ENCODE peak calls at places on chromosomes 16 and 17, in six cellular contexts. J, X, V, A, E and U are unnamed samples.
A peak's percentile ranks its signal among the peaks of the same experiment; 100 is the strongest.

GRCh38 chr17:50916708-50917417 is 50.7 kb upstream of the TOB1 start:
- DNase-seq in X (no peak), V (no peak), E (no peak), A (no peak), J (no peak), U (no peak)

GRCh38 chr17:45050680-45051059 is 762 bp downstream of the DCAKD start:
- DNase-seq in X (peak; percentile 45), J (no peak), E (no peak), V (peak; percentile 28), A (peak; percentile 60), U (peak; percentile 48)

GRCh38 chr17:78588258-78589030 is 11.2 kb upstream of the DNAH17 start:
- DNase-seq in J (no peak), V (no peak), X (no peak), E (no peak), A (peak; percentile 54), U (no peak)

GRCh38 chr17:29867643-29868181 is 62.3 kb downstream of the SSH2 start:
- DNase-seq in A (no peak), X (no peak), J (no peak), E (no peak), V (no peak), U (no peak)

GRCh38 chr17:82006468-82007227 is 16.0 kb downstream of the CENPX start:
- DNase-seq in X (no peak), A (no peak), E (no peak), V (peak; percentile 82), J (no peak), U (no peak)

GRCh38 chr17:72538921-72539352 is 418.1 kb downstream of the SOX9 start:
- DNase-seq in A (no peak), E (no peak), J (no peak), X (no peak), V (no peak), U (no peak)

GRCh38 chr16:27748868-27749546 is 199.1 kb downstream of the KATNIP start:
- DNase-seq in A (peak; percentile 25), E (peak; percentile 1), V (peak; percentile 84), J (peak; percentile 67), X (peak; percentile 51), U (peak; percentile 85)

GRCh38 chr16:83581082-83581481 is 226.7 kb upstream of the HSBP1 start:
- DNase-seq in J (no peak), A (no peak), E (no peak), X (no peak), V (peak; percentile 46), U (no peak)

GRCh38 chr16:55470533-55471371 is 8.2 kb upstream of the MMP2 start:
- DNase-seq in E (no peak), A (no peak), X (no peak), V (no peak), J (no peak), U (no peak)

GRCh38 chr16:86357303-86357702 is 153.0 kb upstream of the FOXF1 start:
- DNase-seq in X (no peak), E (no peak), A (no peak), J (no peak), V (no peak), U (no peak)

GRCh38 chr17:4161560-4162221 is 18.7 kb downstream of the CYB5D2 start:
- DNase-seq in V (no peak), E (no peak), A (no peak), X (no peak), J (no peak), U (peak; percentile 30)

GRCh38 chr17:3594056-3594810 is 15.0 kb downstream of the TRPV1 start:
- DNase-seq in E (no peak), A (no peak), J (no peak), X (no peak), V (peak; percentile 84), U (no peak)

GRCh38 chr16:297832-298231 is 14.9 kb downstream of the PDIA2 start:
- DNase-seq in X (no peak), A (no peak), E (no peak), J (no peak), V (no peak), U (no peak)

GRCh38 chr16:71923941-71924690 is 28.8 kb downstream of the IST1 start:
- DNase-seq in J (no peak), A (no peak), X (no peak), E (no peak), V (no peak), U (no peak)

GRCh38 chr16:84117482-84117843 is 721 bp upstream of the MBTPS1 start:
- DNase-seq in V (peak; percentile 31), A (no peak), J (peak; percentile 25), E (no peak), X (peak; percentile 28), U (peak; percentile 36)

GRCh38 chr16:13425840-13426239 is 494.1 kb upstream of the ERCC4 start:
- DNase-seq in X (no peak), A (no peak), V (no peak), E (no peak), J (no peak), U (no peak)

GRCh38 chr17:74761419-74761818 is 13.0 kb downstream of the NHERF1 start:
- DNase-seq in V (no peak), J (no peak), E (no peak), X (no peak), A (no peak), U (no peak)

GRCh38 chr17:4332296-4332970 is 34.0 kb downstream of the UBE2G1 start:
- DNase-seq in A (no peak), J (no peak), E (no peak), X (no peak), V (peak; percentile 33), U (no peak)

GRCh38 chr17:20926532-20926931 is 116.3 kb downstream of the USP22 start:
- DNase-seq in A (no peak), J (no peak), X (no peak), E (no peak), V (peak; percentile 50), U (no peak)

GRCh38 chr17:77145635-77146632 is 5.2 kb downstream of the SEC14L1 start:
- DNase-seq in E (peak; percentile 71), J (no peak), X (no peak), A (peak; percentile 70), V (peak; percentile 76), U (no peak)

GRCh38 chr17:43676471-43676870 is 14.7 kb upstream of the MEOX1 start:
- DNase-seq in J (no peak), A (peak; percentile 25), X (no peak), V (no peak), E (no peak), U (no peak)

GRCh38 chr17:76674600-76674999 is 31.0 kb upstream of the ST6GALNAC1 start:
- DNase-seq in E (no peak), V (no peak), X (no peak), A (no peak), J (peak; percentile 8), U (no peak)

DNA sequence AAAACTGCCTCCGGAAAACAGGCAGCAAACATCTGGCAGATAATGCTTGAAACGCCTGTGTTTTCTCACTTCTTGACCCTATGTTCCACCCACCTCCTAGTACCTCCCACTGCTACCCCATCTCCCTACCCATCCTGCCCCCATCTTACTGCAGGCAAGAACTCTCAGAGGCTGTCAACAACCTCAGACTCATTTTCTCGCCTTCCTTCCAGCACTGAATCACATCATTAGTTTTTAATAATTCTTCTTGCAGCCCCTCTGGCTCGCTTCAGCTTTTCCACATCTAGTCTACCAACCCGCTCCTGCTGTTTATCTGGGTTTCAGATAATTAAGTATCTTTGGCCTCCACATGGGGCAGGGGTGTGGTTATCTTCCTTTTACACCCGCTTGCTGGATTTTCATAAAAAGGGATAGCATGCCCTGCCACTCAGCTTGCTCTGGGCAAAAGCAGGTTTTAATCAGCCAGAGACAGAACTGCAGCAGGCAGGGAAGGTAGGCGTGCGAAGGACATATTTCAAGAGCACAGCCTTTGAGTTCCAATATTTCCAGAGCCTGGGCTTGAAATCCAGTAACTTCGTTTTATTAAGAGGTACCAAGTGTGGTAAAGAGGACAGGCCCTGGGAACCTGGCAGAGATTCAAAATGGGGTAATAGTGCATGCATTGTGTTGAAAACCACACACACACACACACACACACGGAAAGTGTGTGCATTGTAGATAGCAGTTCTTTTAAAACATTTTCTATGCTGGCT is 87.5 kb downstream of the BMERB1 start:
- DNase-seq in X (no peak), J (no peak), V (no peak), A (no peak), E (no peak), U (peak; percentile 88)
- TF ChIP-seq BHLHE40 in X (no peak), J (no peak), V (no peak), A (no peak), E (no peak), U (peak; percentile 72)

DNA sequence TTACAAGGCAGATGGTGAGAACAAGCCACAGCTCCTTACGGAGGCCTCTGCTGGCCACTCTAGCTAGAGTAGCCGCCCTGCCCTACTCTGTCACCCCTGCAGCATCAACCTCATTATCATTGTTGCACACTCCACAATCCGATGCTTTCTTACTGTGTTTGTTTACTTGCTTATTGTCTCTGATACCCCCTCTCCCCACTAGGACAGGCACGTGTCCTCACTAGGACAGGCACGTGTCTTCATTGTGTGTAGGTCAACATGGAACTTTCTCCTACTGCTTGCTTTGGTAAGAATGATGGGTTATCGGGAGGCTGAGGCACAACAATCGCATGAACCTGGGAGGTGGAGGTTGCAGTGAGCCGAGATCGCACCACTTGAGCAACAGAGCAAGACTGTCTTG is 63.9 kb downstream of the KNOP1 start:
- DNase-seq in E (no peak), X (no peak), A (no peak), J (no peak), V (no peak), U (no peak)
- TF ChIP-seq BHLHE40 in E (no peak), X (no peak), A (no peak), J (no peak), V (no peak), U (no peak)

DNA sequence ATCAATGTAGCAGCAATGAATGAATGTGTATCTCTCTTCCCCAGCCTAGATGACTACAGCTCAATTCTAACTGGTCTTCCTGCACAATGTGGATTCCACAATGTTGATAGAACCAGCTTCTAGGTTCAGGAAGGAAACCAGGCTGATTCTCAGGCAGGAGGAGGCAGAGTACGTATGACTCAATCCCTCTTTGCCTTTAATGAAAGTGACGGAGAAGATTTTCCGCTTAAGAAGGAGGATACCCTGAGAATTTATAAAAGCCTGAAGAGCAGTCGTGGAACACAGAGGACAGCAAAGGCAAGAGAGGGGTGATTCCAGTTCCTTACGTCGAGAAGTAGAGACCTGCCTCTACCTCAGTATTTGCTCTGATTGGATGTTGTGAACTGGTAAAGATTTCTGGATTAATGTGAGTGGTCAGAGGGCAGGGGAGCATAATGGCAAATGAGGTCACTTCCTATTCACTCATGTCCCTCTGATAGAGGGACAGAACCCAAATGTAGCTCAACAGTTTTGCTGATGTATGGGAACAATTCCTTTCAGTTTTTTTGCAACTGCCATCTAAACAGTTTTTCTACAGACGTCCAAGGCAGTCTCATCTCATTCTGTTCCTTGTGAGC is 15.0 kb upstream of the SLC16A11 start:
- DNase-seq in J (no peak), V (peak; percentile 34), X (no peak), E (no peak), A (no peak), U (no peak)
- TF ChIP-seq BHLHE40 in J (no peak), V (no peak), X (no peak), E (no peak), A (no peak), U (no peak)

DNA sequence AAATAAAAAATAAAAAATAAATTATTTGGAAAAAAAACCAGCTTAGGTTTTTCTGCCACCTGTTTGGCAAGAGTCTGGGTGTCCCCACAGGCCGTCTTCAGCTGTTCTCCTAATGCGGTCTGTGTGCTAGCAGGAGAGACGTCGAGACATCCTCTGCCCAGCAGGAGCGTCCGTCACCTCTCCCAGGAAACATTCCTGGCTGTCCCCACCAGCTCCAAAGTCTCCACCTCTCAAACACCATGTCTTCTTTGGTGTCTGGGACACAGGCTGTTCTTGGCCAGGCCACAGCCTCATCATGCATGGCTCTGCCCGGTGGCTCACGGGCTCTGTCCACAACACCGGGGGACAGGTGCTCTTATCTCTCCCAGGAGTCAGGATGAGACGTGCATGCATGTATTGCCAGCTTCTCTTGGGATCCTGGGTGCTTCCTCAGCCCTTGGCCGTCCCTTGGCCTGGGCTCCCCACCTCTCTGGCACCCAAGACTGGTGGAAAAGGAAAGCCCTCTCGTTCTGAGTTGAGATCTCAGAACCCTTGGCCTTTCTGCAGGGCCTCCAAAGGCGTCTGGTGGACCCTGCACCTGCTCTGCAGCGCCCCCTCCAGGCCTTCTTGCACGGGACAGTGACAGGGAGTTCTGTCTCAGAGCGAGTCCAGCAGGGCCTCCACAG is 84.9 kb upstream of the CBX4 start:
- DNase-seq in E (no peak), X (no peak), V (peak; percentile 12), A (peak; percentile 67), J (peak; percentile 87), U (peak; percentile 80)
- TF ChIP-seq BHLHE40 in E (no peak), X (no peak), V (no peak), A (peak; percentile 31), J (no peak), U (no peak)